ENCODE peak calls at places on chromosomes 16 and 17, in six cellular contexts. One of them, this sample, is unnamed.

GRCh38 chr17:3802461-3803307 is 1.7 kb upstream of the ITGAE start:
- DNase-seq in stomach: no peak
- DNase-seq in A549: no peak
- DNase-seq in tibial nerve: no peak
- DNase-seq in sigmoid colon: peak; percentile 88
- DNase-seq in transverse colon: peak; percentile 45
- DNase-seq in this sample: peak; percentile 50

GRCh38 chr17:45021607-45022287 is 29.7 kb downstream of the DCAKD start:
- DNase-seq in A549: peak; percentile 67
- DNase-seq in transverse colon: peak; percentile 72
- DNase-seq in tibial nerve: peak; percentile 37
- DNase-seq in stomach: peak; percentile 68
- DNase-seq in sigmoid colon: peak; percentile 89
- DNase-seq in this sample: no peak

GRCh38 chr16:9115277-9115676 is 23.8 kb downstream of the HAPSTR1 start:
- DNase-seq in A549: no peak
- DNase-seq in tibial nerve: no peak
- DNase-seq in transverse colon: no peak
- DNase-seq in sigmoid colon: no peak
- DNase-seq in stomach: no peak
- DNase-seq in this sample: no peak

GRCh38 chr17:18226284-18226945 is 980 bp downstream of the LLGL1 start:
- DNase-seq in tibial nerve: no peak
- DNase-seq in A549: no peak
- DNase-seq in stomach: no peak
- DNase-seq in transverse colon: no peak
- DNase-seq in sigmoid colon: no peak
- DNase-seq in this sample: no peak

GRCh38 chr16:89490386-89491237 is at the start of gene ANKRD11:
- DNase-seq in A549: peak; percentile 100
- DNase-seq in transverse colon: peak; percentile 99
- DNase-seq in tibial nerve: peak; percentile 96
- DNase-seq in sigmoid colon: peak; percentile 100
- DNase-seq in stomach: peak; percentile 98
- DNase-seq in this sample: peak; percentile 100

GRCh38 chr17:29140631-29141483 is 39.3 kb downstream of the MYO18A start:
- DNase-seq in stomach: no peak
- DNase-seq in sigmoid colon: no peak
- DNase-seq in A549: no peak
- DNase-seq in transverse colon: no peak
- DNase-seq in tibial nerve: no peak
- DNase-seq in this sample: no peak

GRCh38 chr16:53689636-53690035 is 14.0 kb downstream of the RPGRIP1L start:
- DNase-seq in A549: no peak
- DNase-seq in transverse colon: no peak
- DNase-seq in sigmoid colon: no peak
- DNase-seq in tibial nerve: no peak
- DNase-seq in stomach: no peak
- DNase-seq in this sample: no peak

GRCh38 chr17:68195667-68196393 is 52.0 kb upstream of the AMZ2 start:
- DNase-seq in stomach: no peak
- DNase-seq in A549: no peak
- DNase-seq in transverse colon: no peak
- DNase-seq in sigmoid colon: no peak
- DNase-seq in tibial nerve: no peak
- DNase-seq in this sample: no peak

GRCh38 chr16:88076211-88076931 is 125.1 kb downstream of the BANP start:
- DNase-seq in A549: no peak
- DNase-seq in transverse colon: no peak
- DNase-seq in tibial nerve: no peak
- DNase-seq in stomach: no peak
- DNase-seq in sigmoid colon: no peak
- DNase-seq in this sample: peak; percentile 53

GRCh38 chr17:62671553-62671952 is 44.1 kb downstream of the MRC2 start:
- DNase-seq in transverse colon: peak; percentile 54
- DNase-seq in A549: no peak
- DNase-seq in tibial nerve: no peak
- DNase-seq in stomach: peak; percentile 71
- DNase-seq in sigmoid colon: peak; percentile 63
- DNase-seq in this sample: no peak

GRCh38 chr17:58119491-58119890 is 28.7 kb upstream of the OR4D1 start:
- DNase-seq in A549: no peak
- DNase-seq in transverse colon: no peak
- DNase-seq in tibial nerve: no peak
- DNase-seq in sigmoid colon: no peak
- DNase-seq in stomach: no peak
- DNase-seq in this sample: no peak

DNA sequence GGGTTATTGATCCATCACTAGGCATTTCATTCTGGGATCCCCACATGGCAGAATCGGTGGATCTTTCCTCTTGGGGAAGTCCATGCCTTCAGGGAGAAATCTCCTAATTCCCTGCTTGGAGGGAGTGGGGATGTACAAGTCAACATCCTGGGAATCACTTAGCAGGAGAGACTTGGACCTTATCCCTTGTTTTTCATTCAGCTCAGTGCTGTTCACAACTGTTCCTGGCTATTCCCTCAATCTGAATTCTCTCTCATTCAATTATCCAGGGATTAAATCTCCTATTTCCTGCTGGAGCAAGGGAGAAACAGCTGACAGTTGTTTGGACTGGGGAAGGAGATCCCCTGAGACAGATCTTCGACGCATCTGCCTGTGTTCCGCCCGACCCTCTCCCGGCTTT is 115.6 kb upstream of the GNAO1 start:
- DNase-seq in A549: no peak
- DNase-seq in transverse colon: no peak
- DNase-seq in tibial nerve: no peak
- DNase-seq in stomach: no peak
- DNase-seq in sigmoid colon: no peak
- DNase-seq in this sample: no peak
- TF ChIP-seq EP300 in A549: no peak
- TF ChIP-seq EP300 in transverse colon: no peak
- TF ChIP-seq EP300 in tibial nerve: no peak
- TF ChIP-seq EP300 in stomach: no peak
- TF ChIP-seq EP300 in sigmoid colon: no peak
- TF ChIP-seq EP300 in this sample: no peak

GRCh38 chr17:59616253-59616920 is 3.3 kb upstream of the CLTC start:
- DNase-seq in A549: no peak
- DNase-seq in tibial nerve: no peak
- DNase-seq in sigmoid colon: no peak
- DNase-seq in transverse colon: no peak
- DNase-seq in stomach: no peak
- DNase-seq in this sample: no peak
- TF ChIP-seq EP300 in A549: no peak
- TF ChIP-seq EP300 in tibial nerve: no peak
- TF ChIP-seq EP300 in sigmoid colon: no peak
- TF ChIP-seq EP300 in transverse colon: no peak
- TF ChIP-seq EP300 in stomach: no peak
- TF ChIP-seq EP300 in this sample: no peak

DNA sequence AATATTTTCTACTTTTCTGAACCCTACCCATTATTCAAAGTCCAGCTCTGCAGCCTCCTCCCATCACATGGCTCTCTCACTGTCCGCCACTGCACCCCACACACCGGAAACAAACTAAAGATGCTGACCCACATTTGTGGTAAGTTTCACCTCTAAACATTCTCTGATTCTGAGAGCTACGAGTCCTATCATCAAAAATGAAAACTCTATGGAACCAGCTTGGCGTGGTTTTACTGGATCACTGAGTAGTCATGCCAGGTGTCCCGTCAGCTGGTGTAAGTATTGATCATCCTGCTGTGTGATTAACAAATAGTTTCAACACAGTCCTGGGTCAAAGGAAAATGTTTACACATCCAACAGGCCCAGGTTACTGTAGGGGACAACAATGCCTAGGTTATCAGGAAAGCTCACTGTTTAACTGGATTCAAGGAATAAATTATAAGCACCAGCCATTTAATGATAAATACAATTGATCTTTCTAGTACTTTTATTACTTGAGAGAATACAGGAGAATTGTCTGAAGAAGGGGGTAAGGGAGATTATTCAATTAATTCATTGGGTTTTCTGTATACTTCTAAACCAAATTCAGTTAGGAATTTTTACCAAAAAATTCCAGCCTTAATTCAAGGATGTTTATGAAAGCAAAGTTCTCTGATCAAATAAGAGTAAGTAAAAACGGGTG is 33.9 kb downstream of the CYTH1 start:
- DNase-seq in stomach: no peak
- DNase-seq in A549: no peak
- DNase-seq in tibial nerve: no peak
- DNase-seq in sigmoid colon: no peak
- DNase-seq in transverse colon: peak; percentile 46
- DNase-seq in this sample: no peak
- TF ChIP-seq EP300 in stomach: no peak
- TF ChIP-seq EP300 in A549: no peak
- TF ChIP-seq EP300 in tibial nerve: peak; percentile 50
- TF ChIP-seq EP300 in sigmoid colon: no peak
- TF ChIP-seq EP300 in transverse colon: no peak
- TF ChIP-seq EP300 in this sample: no peak

GRCh38 chr16:23640959-23641765 is at the start of the genes DCTN5 and PALB2:
- DNase-seq in sigmoid colon: peak; percentile 96
- DNase-seq in stomach: peak; percentile 94
- DNase-seq in tibial nerve: peak; percentile 83
- DNase-seq in transverse colon: peak; percentile 94
- DNase-seq in A549: peak; percentile 95
- DNase-seq in this sample: peak; percentile 96
- TF ChIP-seq EP300 in sigmoid colon: no peak
- TF ChIP-seq EP300 in stomach: no peak
- TF ChIP-seq EP300 in tibial nerve: peak; percentile 53
- TF ChIP-seq EP300 in transverse colon: no peak
- TF ChIP-seq EP300 in A549: no peak
- TF ChIP-seq EP300 in this sample: no peak

GRCh38 chr16:2267913-2268666 is at the start of gene RNPS1:
- DNase-seq in tibial nerve: peak; percentile 92
- DNase-seq in sigmoid colon: peak; percentile 98
- DNase-seq in stomach: peak; percentile 98
- DNase-seq in transverse colon: peak; percentile 97
- DNase-seq in A549: peak; percentile 97
- DNase-seq in this sample: peak; percentile 96
- TF ChIP-seq EP300 in tibial nerve: peak; percentile 91
- TF ChIP-seq EP300 in sigmoid colon: no peak
- TF ChIP-seq EP300 in stomach: no peak
- TF ChIP-seq EP300 in transverse colon: peak; percentile 2
- TF ChIP-seq EP300 in A549: no peak
- TF ChIP-seq EP300 in this sample: no peak

GRCh38 chr17:53924530-53925455 is 102.1 kb downstream of the KIF2B start:
- DNase-seq in stomach: no peak
- DNase-seq in sigmoid colon: no peak
- DNase-seq in transverse colon: no peak
- DNase-seq in A549: peak; percentile 1
- DNase-seq in tibial nerve: no peak
- DNase-seq in this sample: no peak
- TF ChIP-seq EP300 in stomach: no peak
- TF ChIP-seq EP300 in sigmoid colon: no peak
- TF ChIP-seq EP300 in transverse colon: no peak
- TF ChIP-seq EP300 in A549: no peak
- TF ChIP-seq EP300 in tibial nerve: no peak
- TF ChIP-seq EP300 in this sample: no peak

This sample was measured in suprapubic skin.